ENCODE peak calls at places on chromosomes 13 and 19, in six cellular contexts. One of them, this sample, is unnamed.

GRCh38 chr19:46471116-46471733 is at the start of gene PNMA8A:
- DNase-seq in fibroblast of the aortic adventitia: peak; percentile 86
- DNase-seq in uterus: peak; percentile 68
- DNase-seq in brain microvascular endothelial cell: peak; percentile 63
- DNase-seq in cardiac muscle cell: peak; percentile 92
- DNase-seq in fibroblast of mammary gland: peak; percentile 71
- DNase-seq in this sample: no peak

GRCh38 chr13:45768668-45769067 is 66.5 kb downstream of the CBY2 start:
- DNase-seq in fibroblast of mammary gland: no peak
- DNase-seq in cardiac muscle cell: no peak
- DNase-seq in uterus: no peak
- DNase-seq in fibroblast of the aortic adventitia: no peak
- DNase-seq in brain microvascular endothelial cell: no peak
- DNase-seq in this sample: no peak

GRCh38 chr19:19260417-19260816 is 12.7 kb downstream of the TM6SF2 start:
- DNase-seq in fibroblast of the aortic adventitia: no peak
- DNase-seq in cardiac muscle cell: no peak
- DNase-seq in fibroblast of mammary gland: no peak
- DNase-seq in uterus: no peak
- DNase-seq in brain microvascular endothelial cell: no peak
- DNase-seq in this sample: no peak

GRCh38 chr19:29467824-29468401 is 57.9 kb upstream of the VSTM2B start:
- DNase-seq in uterus: no peak
- DNase-seq in fibroblast of the aortic adventitia: peak; percentile 43
- DNase-seq in brain microvascular endothelial cell: no peak
- DNase-seq in cardiac muscle cell: peak; percentile 11
- DNase-seq in fibroblast of mammary gland: peak; percentile 22
- DNase-seq in this sample: no peak

GRCh38 chr13:43720780-43721397 is 65.9 kb downstream of the ENOX1 start:
- DNase-seq in brain microvascular endothelial cell: peak; percentile 31
- DNase-seq in fibroblast of the aortic adventitia: no peak
- DNase-seq in fibroblast of mammary gland: peak; percentile 74
- DNase-seq in cardiac muscle cell: no peak
- DNase-seq in uterus: no peak
- DNase-seq in this sample: no peak

GRCh38 chr13:31946091-31946770 is 85.3 kb upstream of the FRY start:
- DNase-seq in uterus: no peak
- DNase-seq in fibroblast of the aortic adventitia: peak; percentile 44
- DNase-seq in fibroblast of mammary gland: no peak
- DNase-seq in brain microvascular endothelial cell: no peak
- DNase-seq in cardiac muscle cell: peak; percentile 38
- DNase-seq in this sample: no peak

GRCh38 chr19:17227798-17228367 is 1.9 kb downstream of the OCEL1 start:
- DNase-seq in fibroblast of mammary gland: no peak
- DNase-seq in uterus: no peak
- DNase-seq in cardiac muscle cell: no peak
- DNase-seq in fibroblast of the aortic adventitia: no peak
- DNase-seq in brain microvascular endothelial cell: no peak
- DNase-seq in this sample: no peak

GRCh38 chr13:74134777-74135305 is 637 bp upstream of the KLF12 start:
- DNase-seq in fibroblast of mammary gland: no peak
- DNase-seq in brain microvascular endothelial cell: peak; percentile 33
- DNase-seq in uterus: peak; percentile 30
- DNase-seq in cardiac muscle cell: no peak
- DNase-seq in fibroblast of the aortic adventitia: no peak
- DNase-seq in this sample: peak; percentile 61

GRCh38 chr19:54201172-54201701 is 579 bp downstream of the RPS9 start:
- DNase-seq in uterus: no peak
- DNase-seq in cardiac muscle cell: peak; percentile 15
- DNase-seq in brain microvascular endothelial cell: no peak
- DNase-seq in fibroblast of the aortic adventitia: no peak
- DNase-seq in fibroblast of mammary gland: no peak
- DNase-seq in this sample: peak; percentile 16

GRCh38 chr13:36417328-36417727 is 15.0 kb upstream of the CCNA1 start:
- DNase-seq in cardiac muscle cell: no peak
- DNase-seq in fibroblast of the aortic adventitia: no peak
- DNase-seq in brain microvascular endothelial cell: no peak
- DNase-seq in fibroblast of mammary gland: no peak
- DNase-seq in uterus: no peak
- DNase-seq in this sample: no peak
- H3K4me3 ChIP-seq in cardiac muscle cell: no peak overlapping the region
- H3K4me3 ChIP-seq in fibroblast of the aortic adventitia: no peak overlapping the region
- H3K4me3 ChIP-seq in brain microvascular endothelial cell: no peak overlapping the region
- H3K4me3 ChIP-seq in fibroblast of mammary gland: no peak overlapping the region
- H3K4me3 ChIP-seq in uterus: no peak overlapping the region
- H3K4me3 ChIP-seq in this sample: no peak overlapping the region

GRCh38 chr13:107851670-107852460 is 363.5 kb downstream of the LIG4 start:
- DNase-seq in uterus: no peak
- DNase-seq in fibroblast of mammary gland: no peak
- DNase-seq in cardiac muscle cell: no peak
- DNase-seq in fibroblast of the aortic adventitia: no peak
- DNase-seq in brain microvascular endothelial cell: no peak
- DNase-seq in this sample: no peak

GRCh38 chr13:107843281-107843680 is 372.1 kb downstream of the LIG4 start:
- DNase-seq in fibroblast of mammary gland: no peak
- DNase-seq in brain microvascular endothelial cell: no peak
- DNase-seq in fibroblast of the aortic adventitia: no peak
- DNase-seq in uterus: no peak
- DNase-seq in cardiac muscle cell: no peak
- DNase-seq in this sample: no peak

GRCh38 chr13:107846642-107847041 is 368.7 kb downstream of the LIG4 start:
- DNase-seq in fibroblast of the aortic adventitia: no peak
- DNase-seq in brain microvascular endothelial cell: no peak
- DNase-seq in uterus: no peak
- DNase-seq in fibroblast of mammary gland: no peak
- DNase-seq in cardiac muscle cell: no peak
- DNase-seq in this sample: no peak

GRCh38 chr13:107845911-107846310 is 369.4 kb downstream of the LIG4 start:
- DNase-seq in brain microvascular endothelial cell: no peak
- DNase-seq in fibroblast of the aortic adventitia: no peak
- DNase-seq in cardiac muscle cell: no peak
- DNase-seq in fibroblast of mammary gland: no peak
- DNase-seq in uterus: no peak
- DNase-seq in this sample: no peak

GRCh38 chr13:107847406-107847805 is 367.9 kb downstream of the LIG4 start:
- DNase-seq in uterus: no peak
- DNase-seq in fibroblast of mammary gland: no peak
- DNase-seq in brain microvascular endothelial cell: no peak
- DNase-seq in fibroblast of the aortic adventitia: no peak
- DNase-seq in cardiac muscle cell: no peak
- DNase-seq in this sample: no peak
- H3K4me3 ChIP-seq in uterus: no peak overlapping the region
- H3K4me3 ChIP-seq in fibroblast of mammary gland: no peak overlapping the region
- H3K4me3 ChIP-seq in brain microvascular endothelial cell: no peak overlapping the region
- H3K4me3 ChIP-seq in fibroblast of the aortic adventitia: no peak overlapping the region
- H3K4me3 ChIP-seq in cardiac muscle cell: no peak overlapping the region
- H3K4me3 ChIP-seq in this sample: no peak overlapping the region

GRCh38 chr13:110644892-110645521 is 29.7 kb downstream of the NAXD start:
- DNase-seq in fibroblast of mammary gland: peak; percentile 59
- DNase-seq in cardiac muscle cell: peak; percentile 65
- DNase-seq in fibroblast of the aortic adventitia: peak; percentile 54
- DNase-seq in brain microvascular endothelial cell: peak; percentile 48
- DNase-seq in uterus: no peak
- DNase-seq in this sample: peak; percentile 67

GRCh38 chr13:110643768-110644421 is 28.6 kb downstream of the NAXD start:
- DNase-seq in uterus: no peak
- DNase-seq in cardiac muscle cell: no peak
- DNase-seq in brain microvascular endothelial cell: no peak
- DNase-seq in fibroblast of mammary gland: no peak
- DNase-seq in fibroblast of the aortic adventitia: no peak
- DNase-seq in this sample: no peak

GRCh38 chr13:110641055-110642015 is 26.0 kb downstream of the NAXD start:
- DNase-seq in brain microvascular endothelial cell: peak; percentile 69
- DNase-seq in fibroblast of the aortic adventitia: no peak
- DNase-seq in uterus: no peak
- DNase-seq in cardiac muscle cell: no peak
- DNase-seq in fibroblast of mammary gland: peak; percentile 55
- DNase-seq in this sample: no peak

GRCh38 chr13:110642291-110642981 is 27.1 kb downstream of the NAXD start:
- DNase-seq in fibroblast of the aortic adventitia: no peak
- DNase-seq in brain microvascular endothelial cell: no peak
- DNase-seq in uterus: no peak
- DNase-seq in cardiac muscle cell: no peak
- DNase-seq in fibroblast of mammary gland: no peak
- DNase-seq in this sample: no peak

GRCh38 chr13:110643324-110643723 is 28.0 kb downstream of the NAXD start:
- DNase-seq in fibroblast of the aortic adventitia: no peak
- DNase-seq in uterus: no peak
- DNase-seq in cardiac muscle cell: no peak
- DNase-seq in fibroblast of mammary gland: no peak
- DNase-seq in brain microvascular endothelial cell: no peak
- DNase-seq in this sample: no peak
- H3K4me3 ChIP-seq in fibroblast of the aortic adventitia: no peak overlapping the region
- H3K4me3 ChIP-seq in uterus: no peak overlapping the region
- H3K4me3 ChIP-seq in cardiac muscle cell: no peak overlapping the region
- H3K4me3 ChIP-seq in fibroblast of mammary gland: no peak overlapping the region
- H3K4me3 ChIP-seq in brain microvascular endothelial cell: no peak overlapping the region
- H3K4me3 ChIP-seq in this sample: no peak overlapping the region

DNA sequence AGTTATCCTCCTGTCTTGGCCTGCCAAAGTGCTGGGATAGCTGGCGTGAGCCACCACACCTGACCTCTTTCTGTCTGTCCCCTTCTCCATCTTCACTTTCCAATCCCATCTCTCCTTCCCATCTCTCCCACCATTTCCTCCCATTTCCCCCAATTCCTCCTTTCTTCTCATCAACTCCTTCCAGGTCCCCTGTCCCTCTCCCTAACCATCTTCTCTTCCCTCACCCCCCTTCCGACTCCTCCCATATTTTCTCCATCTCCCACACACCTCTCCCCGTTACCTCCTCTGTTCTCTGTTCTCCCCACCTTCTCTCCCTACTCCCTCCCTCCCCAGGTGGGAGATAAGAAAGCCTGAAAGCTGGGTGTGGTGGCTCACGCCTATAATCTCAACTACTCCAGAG is 40.6 kb downstream of the KEAP1 start:
- DNase-seq in uterus: no peak
- DNase-seq in fibroblast of the aortic adventitia: no peak
- DNase-seq in cardiac muscle cell: no peak
- DNase-seq in brain microvascular endothelial cell: no peak
- DNase-seq in fibroblast of mammary gland: no peak
- DNase-seq in this sample: no peak
- H3K4me3 ChIP-seq in uterus: no peak overlapping the region
- H3K4me3 ChIP-seq in fibroblast of the aortic adventitia: no peak overlapping the region
- H3K4me3 ChIP-seq in cardiac muscle cell: no peak overlapping the region
- H3K4me3 ChIP-seq in brain microvascular endothelial cell: no peak overlapping the region
- H3K4me3 ChIP-seq in fibroblast of mammary gland: no peak overlapping the region
- H3K4me3 ChIP-seq in this sample: no peak overlapping the region

GRCh38 chr19:1746401-1747284 is 6.7 kb upstream of the ONECUT3 start:
- DNase-seq in uterus: no peak
- DNase-seq in fibroblast of mammary gland: peak; percentile 15
- DNase-seq in cardiac muscle cell: peak; percentile 49
- DNase-seq in brain microvascular endothelial cell: peak; percentile 9
- DNase-seq in fibroblast of the aortic adventitia: peak; percentile 44
- DNase-seq in this sample: no peak
- H3K4me3 ChIP-seq in uterus: no peak overlapping the region
- H3K4me3 ChIP-seq in fibroblast of mammary gland: no peak overlapping the region
- H3K4me3 ChIP-seq in cardiac muscle cell: no peak overlapping the region
- H3K4me3 ChIP-seq in brain microvascular endothelial cell: no peak overlapping the region
- H3K4me3 ChIP-seq in fibroblast of the aortic adventitia: no peak overlapping the region
- H3K4me3 ChIP-seq in this sample: no peak overlapping the region

GRCh38 chr13:97337985-97338384 is 96.0 kb upstream of the RAP2A start:
- DNase-seq in brain microvascular endothelial cell: no peak
- DNase-seq in uterus: no peak
- DNase-seq in fibroblast of the aortic adventitia: no peak
- DNase-seq in cardiac muscle cell: no peak
- DNase-seq in fibroblast of mammary gland: no peak
- DNase-seq in this sample: no peak

GRCh38 chr13:97339989-97340361 is 94.0 kb upstream of the RAP2A start:
- DNase-seq in fibroblast of the aortic adventitia: peak; percentile 20
- DNase-seq in cardiac muscle cell: no peak
- DNase-seq in fibroblast of mammary gland: no peak
- DNase-seq in uterus: no peak
- DNase-seq in brain microvascular endothelial cell: no peak
- DNase-seq in this sample: no peak

GRCh38 chr13:97340399-97340798 is 93.6 kb upstream of the RAP2A start:
- DNase-seq in cardiac muscle cell: no peak
- DNase-seq in uterus: no peak
- DNase-seq in brain microvascular endothelial cell: no peak
- DNase-seq in fibroblast of the aortic adventitia: no peak
- DNase-seq in fibroblast of mammary gland: no peak
- DNase-seq in this sample: no peak

GRCh38 chr13:97338571-97338970 is 95.4 kb upstream of the RAP2A start:
- DNase-seq in cardiac muscle cell: no peak
- DNase-seq in fibroblast of mammary gland: no peak
- DNase-seq in fibroblast of the aortic adventitia: no peak
- DNase-seq in uterus: no peak
- DNase-seq in brain microvascular endothelial cell: no peak
- DNase-seq in this sample: no peak

GRCh38 chr13:97339019-97339988 is 94.7 kb upstream of the RAP2A start:
- DNase-seq in fibroblast of mammary gland: peak; percentile 97
- DNase-seq in uterus: peak; percentile 69
- DNase-seq in cardiac muscle cell: peak; percentile 95
- DNase-seq in brain microvascular endothelial cell: peak; percentile 34
- DNase-seq in fibroblast of the aortic adventitia: peak; percentile 98
- DNase-seq in this sample: no peak
- H3K4me3 ChIP-seq in fibroblast of mammary gland: no peak overlapping the region
- H3K4me3 ChIP-seq in uterus: no peak overlapping the region
- H3K4me3 ChIP-seq in cardiac muscle cell: no peak overlapping the region
- H3K4me3 ChIP-seq in brain microvascular endothelial cell: no peak overlapping the region
- H3K4me3 ChIP-seq in fibroblast of the aortic adventitia: peak overlapping the region; percentile 15
- H3K4me3 ChIP-seq in this sample: no peak overlapping the region

This sample was measured in CD8-positive, alpha-beta memory T cell.